ENCODE peak calls at places on chromosomes 6 and 20, in ten cellular contexts. O, A, J, L, P, Z, X, M, N and Q are unnamed samples.
A peak's percentile ranks its signal among the peaks of the same experiment; 100 is the strongest.

GRCh38 chr6:53961679-53962370 is 149.4 kb upstream of the MLIP start:
- DNase-seq in N (peak; percentile 43), M (peak; percentile 29), X (no peak), P (no peak), J (no peak), Z (no peak), A (no peak), O (peak; percentile 92), L (no peak), Q (no peak)

GRCh38 chr6:166257911-166258318 is 50.3 kb downstream of the PRR18 start:
- DNase-seq in J (no peak), A (no peak), N (no peak), O (no peak), L (no peak), P (peak; percentile 34), M (no peak), X (no peak), Z (no peak), Q (no peak)

GRCh38 chr6:42199106-42199981 is 4.6 kb upstream of the GUCA1B start:
- DNase-seq in L (no peak), A (no peak), Z (no peak), J (no peak), O (no peak), X (no peak), M (no peak), P (no peak), N (no peak), Q (no peak)

GRCh38 chr6:2028457-2029038 is 216.9 kb downstream of the GMDS start:
- DNase-seq in A (no peak), J (no peak), L (peak; percentile 99), P (no peak), O (no peak), N (no peak), M (no peak), Z (no peak), X (no peak), Q (no peak)

GRCh38 chr6:162029873-162030576 is 697.5 kb downstream of the PRKN start:
- DNase-seq in N (no peak), A (no peak), P (no peak), J (no peak), L (no peak), O (no peak), X (no peak), Z (no peak), M (no peak), Q (no peak)

GRCh38 chr6:158766621-158767435 is 52.3 kb downstream of the EZR start:
- DNase-seq in Z (no peak), J (no peak), M (peak; percentile 46), X (no peak), L (no peak), P (no peak), N (no peak), A (no peak), O (no peak), Q (no peak)

GRCh38 chr6:150687508-150687907 is 87.8 kb downstream of the PLEKHG1 start:
- DNase-seq in M (no peak), P (no peak), Z (no peak), A (no peak), O (peak; percentile 13), J (peak; percentile 74), N (no peak), X (no peak), L (no peak), Q (no peak)

GRCh38 chr20:4891364-4891763 is 109.9 kb downstream of the SLC23A2 start:
- DNase-seq in O (no peak), A (no peak), P (no peak), Z (no peak), J (no peak), X (no peak), N (no peak), L (no peak), M (no peak), Q (no peak)

GRCh38 chr20:52905235-52905634 is 66.9 kb upstream of the TSHZ2 start:
- DNase-seq in N (no peak), L (no peak), J (no peak), P (no peak), A (no peak), O (no peak), Z (no peak), M (peak; percentile 4), X (no peak), Q (no peak)

GRCh38 chr6:77231438-77232305 is 231.6 kb downstream of the HTR1B start:
- DNase-seq in Z (no peak), N (no peak), J (no peak), X (no peak), L (no peak), P (no peak), A (no peak), O (no peak), M (no peak), Q (no peak)

GRCh38 chr6:3650959-3651697 is 100.4 kb downstream of the PXDC1 start:
- DNase-seq in N (no peak), M (no peak), O (no peak), A (no peak), P (no peak), L (no peak), Z (no peak), J (no peak), X (no peak), Q (no peak)

GRCh38 chr6:16694789-16695188 is 66.5 kb downstream of the ATXN1 start:
- DNase-seq in N (no peak), Z (no peak), L (no peak), J (no peak), O (no peak), P (no peak), A (no peak), M (no peak), X (no peak), Q (no peak)

GRCh38 chr6:164039954-164040375 is 625.4 kb downstream of the QKI start:
- DNase-seq in A (peak; percentile 2), X (peak; percentile 33), P (peak; percentile 3), J (no peak), Z (no peak), N (no peak), M (no peak), O (peak; percentile 89), L (no peak), Q (peak; percentile 41)